ENCODE peak calls at places on chromosome 16, in five cellular contexts. U is fibroblast of lung, Y is ovary, Z is fibroblast of villous mesenchyme, W is breast epithelium. A is an unnamed sample.

GRCh38 chr16:15942901-15943690 is 6.3 kb upstream of the ABCC1 start:
- DNase-seq in U (no peak), Y (no peak), Z (peak), W (no peak), A (no peak)

GRCh38 chr16:12900599-12901203 is 697 bp upstream of the SHISA9 start:
- DNase-seq in U (no peak), Y (no peak), Z (no peak), W (no peak), A (no peak)

GRCh38 chr16:1333149-1333812 is at the start of gene BAIAP3:
- DNase-seq in U (no peak), Y (no peak), Z (peak), W (no peak), A (no peak)

GRCh38 chr16:67516296-67517177 is 12.1 kb upstream of the RIPOR1 start:
- DNase-seq in U (peak), Y (no peak), Z (peak), W (no peak), A (peak)

GRCh38 chr16:2470234-2470601 is 879 bp upstream of the NTN3 start:
- DNase-seq in U (no peak), Y (no peak), Z (no peak), W (no peak), A (no peak)

GRCh38 chr16:21101631-21102420 is 48.8 kb downstream of the DNAH3 start:
- DNase-seq in U (peak), Y (peak), Z (peak), W (no peak), A (peak)

GRCh38 chr16:86566966-86567700 is 504 bp downstream of the FOXC2 start:
- DNase-seq in U (peak), Y (no peak), Z (peak), W (no peak), A (peak)

GRCh38 chr16:52090080-52090479 is 456.9 kb downstream of the TOX3 start:
- DNase-seq in U (peak), Y (no peak), Z (no peak), W (no peak), A (peak)

GRCh38 chr16:57060323-57061083 is 31.9 kb upstream of the CPNE2 start:
- DNase-seq in U (peak), Y (no peak), Z (no peak), W (no peak), A (no peak)

DNA sequence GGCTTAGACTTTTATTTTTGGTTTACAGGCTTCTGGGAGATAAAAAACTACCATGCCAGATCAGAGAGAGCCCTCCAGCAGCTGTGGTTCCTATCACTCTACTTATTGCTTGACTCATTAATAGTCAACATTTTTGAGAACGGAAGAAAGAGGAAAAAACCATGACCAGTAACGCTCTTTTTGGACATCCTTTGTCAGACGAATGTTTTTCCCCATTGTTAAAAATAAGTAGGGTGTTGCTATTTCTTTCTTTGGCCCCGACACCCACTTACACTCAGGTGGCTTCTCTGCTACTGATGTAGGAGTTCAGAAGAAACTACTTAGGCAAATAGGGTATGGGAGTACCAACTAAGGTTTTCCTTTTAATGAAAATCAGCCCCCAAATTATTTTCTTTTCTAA is 27.5 kb downstream of the TVP23A start:
- DNase-seq in U (no peak), Y (no peak), Z (no peak), W (no peak), A (no peak)
- H3K4me3 ChIP-seq in U (no peak), Y (no peak), Z (no peak), W (no peak), A (no peak)

GRCh38 chr16:81732699-81733098 is 46.4 kb upstream of the PLCG2 start:
- DNase-seq in U (no peak), Y (no peak), Z (no peak), W (no peak), A (no peak)
- TF ChIP-seq CTCF in U (no peak), Y (no peak), Z (no peak), W (no peak), A (no peak)

DNA sequence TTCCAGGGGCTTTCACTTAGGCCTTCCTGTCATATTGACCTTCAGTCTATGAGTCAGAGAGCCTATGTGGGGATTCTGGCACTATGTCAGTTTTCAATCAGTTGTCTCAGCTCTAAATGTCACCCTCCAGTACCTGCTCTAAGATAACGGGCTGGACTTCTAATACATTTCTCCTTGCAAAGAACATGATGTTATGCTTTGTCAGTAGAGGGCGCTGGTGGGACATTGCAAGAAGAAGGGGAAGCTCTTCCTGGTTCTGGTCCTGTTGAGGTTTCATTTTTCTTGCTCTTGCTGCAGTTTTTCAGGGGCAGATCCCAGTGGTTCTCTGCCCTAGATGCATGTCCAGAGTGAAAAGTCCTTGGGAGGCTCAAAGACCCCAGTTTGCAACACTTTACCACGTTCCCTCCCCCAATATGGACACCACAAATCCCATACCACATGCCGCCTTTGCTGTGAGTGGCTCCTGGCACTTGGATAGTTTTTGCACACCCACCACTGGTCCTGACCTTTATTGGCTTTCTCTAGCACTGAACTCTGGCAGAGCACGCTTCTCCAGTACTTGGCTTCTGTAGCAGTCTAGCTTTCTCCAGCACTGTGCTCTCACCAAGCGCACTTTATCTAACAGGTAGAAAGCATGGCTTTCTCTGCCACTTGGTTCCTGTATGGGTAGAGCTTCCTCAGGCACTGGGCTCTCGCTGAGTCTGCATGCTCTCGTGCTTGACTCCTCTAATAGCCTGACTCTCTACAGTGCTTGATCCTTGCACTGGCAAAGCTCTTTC is 49.0 kb downstream of the BCL7C start:
- DNase-seq in U (peak), Y (no peak), Z (peak), W (peak), A (peak)
- H3K4me3 ChIP-seq in U (peak), Y (no peak), Z (peak), W (peak), A (no peak)

GRCh38 chr16:14199624-14200023 is 128.5 kb downstream of the MRTFB start:
- DNase-seq in U (peak), Y (no peak), Z (no peak), W (no peak), A (peak)

GRCh38 chr16:14202095-14202494 is 131.0 kb downstream of the MRTFB start:
- DNase-seq in U (no peak), Y (no peak), Z (no peak), W (no peak), A (no peak)

GRCh38 chr16:14205666-14206065 is 134.5 kb downstream of the MRTFB start:
- DNase-seq in U (no peak), Y (no peak), Z (peak), W (no peak), A (peak)

GRCh38 chr16:14199199-14199598 is 128.1 kb downstream of the MRTFB start:
- DNase-seq in U (no peak), Y (no peak), Z (no peak), W (no peak), A (no peak)

GRCh38 chr16:14202697-14203096 is 131.6 kb downstream of the MRTFB start:
- DNase-seq in U (peak), Y (no peak), Z (peak), W (no peak), A (peak)
- TF ChIP-seq CTCF in U (no peak), Y (no peak), Z (peak), W (peak), A (peak)

GRCh38 chr16:89201467-89202377 is 1.4 kb upstream of the SLC22A31 start:
- DNase-seq in U (peak), Y (peak), Z (peak), W (peak), A (peak)

GRCh38 chr16:89200124-89200849 is at the start of gene SLC22A31:
- DNase-seq in U (no peak), Y (peak), Z (no peak), W (no peak), A (no peak)

GRCh38 chr16:89202422-89203215 is 2.3 kb upstream of the SLC22A31 start:
- DNase-seq in U (no peak), Y (no peak), Z (no peak), W (no peak), A (no peak)

GRCh38 chr16:89199241-89200123 is 855 bp downstream of the SLC22A31 start:
- DNase-seq in U (no peak), Y (no peak), Z (no peak), W (no peak), A (no peak)

DNA sequence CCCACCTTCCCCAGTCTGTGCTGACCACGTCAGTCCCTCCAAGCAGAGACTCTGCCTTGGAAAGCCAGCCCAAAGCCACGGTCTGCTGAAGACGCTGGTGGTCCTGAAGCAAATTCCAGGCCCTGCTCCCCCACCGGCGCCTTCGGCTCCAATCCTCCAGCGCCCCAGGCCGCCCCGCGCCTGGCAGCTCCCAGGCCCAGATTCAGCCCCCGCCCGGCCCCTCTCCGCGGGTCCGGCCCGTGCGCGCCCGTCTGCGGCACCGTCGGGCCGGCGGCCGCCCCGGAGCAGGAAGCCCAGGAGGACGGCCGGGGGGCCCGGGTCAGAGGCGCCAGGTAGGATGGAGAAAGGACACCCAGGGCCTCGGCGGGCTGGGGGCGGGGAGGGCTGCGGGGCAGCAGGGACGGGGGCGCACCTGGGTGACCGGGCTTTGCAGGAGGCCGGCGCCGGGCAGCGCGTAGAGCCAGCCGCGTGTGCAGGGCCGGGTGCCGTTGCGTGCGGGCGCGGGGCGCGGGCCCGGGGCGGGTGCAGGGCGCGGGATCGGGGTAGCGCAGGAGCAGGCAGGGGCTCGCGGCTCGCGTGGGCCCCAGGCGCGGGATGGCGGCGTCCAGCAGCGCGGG is 621 bp upstream of the SLC22A31 start:
- DNase-seq in U (no peak), Y (peak), Z (no peak), W (no peak), A (no peak)
- H3K4me3 ChIP-seq in U (no peak), Y (peak), Z (peak), W (no peak), A (no peak)

GRCh38 chr16:69618721-69619120 is 53.0 kb downstream of the NFAT5 start:
- DNase-seq in U (no peak), Y (no peak), Z (peak), W (no peak), A (no peak)

GRCh38 chr16:69618307-69618706 is 52.5 kb downstream of the NFAT5 start:
- DNase-seq in U (peak), Y (no peak), Z (no peak), W (no peak), A (peak)

GRCh38 chr16:69613283-69614154 is 47.8 kb downstream of the NFAT5 start:
- DNase-seq in U (peak), Y (no peak), Z (peak), W (no peak), A (peak)

GRCh38 chr16:69615528-69615927 is 49.8 kb downstream of the NFAT5 start:
- DNase-seq in U (no peak), Y (no peak), Z (no peak), W (no peak), A (no peak)

DNA sequence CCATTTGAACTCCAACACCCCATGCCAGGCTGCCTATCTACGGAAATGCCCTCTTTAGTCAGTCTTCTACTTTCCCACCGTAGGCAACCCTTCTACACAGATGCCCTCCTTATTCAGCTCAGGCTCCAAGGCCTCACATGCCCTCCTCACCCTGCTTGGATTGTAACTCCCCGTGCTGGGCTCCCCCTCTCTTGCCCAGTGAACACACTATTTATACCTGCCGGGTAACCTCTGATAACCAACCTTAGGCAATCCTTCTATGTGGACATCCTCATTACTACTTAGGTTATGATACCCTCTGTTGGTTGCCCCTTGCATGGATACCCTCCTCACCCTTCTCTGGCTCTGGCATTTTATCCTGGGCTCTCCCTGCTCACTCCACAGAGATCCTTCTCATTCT is 50.3 kb downstream of the NFAT5 start:
- DNase-seq in U (no peak), Y (no peak), Z (no peak), W (no peak), A (no peak)
- TF ChIP-seq CTCF in U (no peak), Y (no peak), Z (no peak), W (no peak), A (no peak)

DNA sequence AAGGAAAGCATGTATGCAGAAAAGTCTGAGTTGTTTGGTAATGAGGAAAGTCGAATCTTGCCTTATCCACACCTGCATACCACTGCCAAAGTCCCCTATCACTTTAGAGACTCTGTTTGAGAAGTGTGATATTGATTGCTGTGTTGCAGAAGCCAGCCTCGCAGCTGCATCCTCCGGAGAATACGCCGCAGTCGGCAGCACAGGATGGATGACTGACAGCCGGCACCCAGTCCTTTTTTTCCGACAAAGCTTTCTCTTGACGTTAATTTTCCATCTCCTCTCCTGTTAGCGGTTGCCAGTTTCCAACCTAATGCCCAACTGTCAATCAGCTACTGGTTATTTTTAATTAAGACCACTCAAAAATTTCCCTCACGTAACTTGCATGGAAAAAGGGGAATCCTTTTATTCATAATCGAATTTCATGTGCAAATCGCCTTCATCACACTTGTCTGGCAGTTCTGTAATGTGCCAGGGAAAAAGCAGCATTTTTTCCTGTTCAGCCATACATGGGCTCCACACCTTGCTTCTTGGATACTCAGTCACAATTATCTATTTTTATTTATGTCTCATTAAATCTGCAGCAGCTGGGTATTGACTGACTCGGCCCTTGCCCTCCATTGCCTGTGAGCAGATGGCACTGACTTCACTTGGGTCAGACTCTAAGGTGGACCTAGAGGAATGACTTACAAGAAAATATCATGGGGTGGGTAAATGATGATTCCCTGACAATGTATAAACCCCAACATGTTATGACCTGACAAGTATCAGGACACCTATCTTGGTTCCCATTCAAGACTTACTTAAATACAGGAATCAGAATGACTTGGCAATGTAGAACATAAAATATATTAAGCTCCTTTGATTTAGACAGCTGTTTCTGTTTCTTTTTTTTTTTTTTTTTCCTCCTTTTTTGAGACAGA is 953.8 kb downstream of the CDH11 start:
- DNase-seq in U (no peak), Y (no peak), Z (no peak), W (no peak), A (no peak)
- H3K4me3 ChIP-seq in U (no peak), Y (no peak), Z (no peak), W (no peak), A (no peak)

A was measured in fibroblast of mammary gland.